ENCODE peak calls at places on chromosomes 1 and 21, in seven cellular contexts. O is transverse colon; H is gastrocnemius medialis; D is neural crest cell; J is CD8-positive, alpha-beta T cell; W is HFFc6; M is BJ. P is an unnamed sample.

GRCh38 chr1:109821221-109821669 is 57.5 kb upstream of the EPS8L3 start:
- DNase-seq in J (no peak), H (peak; percentile 79), D (no peak), O (peak; percentile 34), W (peak; percentile 93), M (peak; percentile 76), P (no peak)

GRCh38 chr1:24996983-24997893 is 67.2 kb upstream of the RUNX3 start:
- DNase-seq in D (no peak), J (peak; percentile 85), H (no peak), W (no peak), M (no peak), O (no peak), P (no peak)

GRCh38 chr1:155038602-155039307 is 5.1 kb downstream of the DCST1 start:
- DNase-seq in J (no peak), O (peak; percentile 79), W (peak; percentile 16), D (no peak), H (peak; percentile 45), M (no peak), P (no peak)

GRCh38 chr1:230074762-230075161 is 7.7 kb downstream of the GALNT2 start:
- DNase-seq in D (no peak), W (no peak), O (no peak), J (no peak), H (no peak), M (no peak), P (no peak)

GRCh38 chr1:114153051-114153620 is 533 bp downstream of the SYT6 start:
- DNase-seq in D (peak; percentile 20), O (no peak), H (no peak), M (no peak), J (no peak), W (no peak), P (peak; percentile 32)

GRCh38 chr1:48093696-48094518 is 96.7 kb upstream of the TRABD2B start:
- DNase-seq in W (no peak), D (peak; percentile 60), J (peak; percentile 82), H (no peak), M (no peak), O (peak; percentile 90), P (peak; percentile 78)

GRCh38 chr1:201181726-201182125 is 8.9 kb upstream of the IGFN1 start:
- DNase-seq in O (no peak), H (no peak), D (no peak), J (no peak), M (no peak), W (no peak), P (no peak)

GRCh38 chr1:180027949-180028445 is 73.4 kb downstream of the CEP350 start:
- DNase-seq in H (no peak), D (no peak), M (peak; percentile 85), W (peak; percentile 62), J (no peak), O (no peak), P (no peak)

GRCh38 chr1:110606784-110607662 is 865 bp upstream of the KCNA2 start:
- DNase-seq in O (peak; percentile 11), H (no peak), J (peak; percentile 56), W (no peak), M (no peak), D (peak; percentile 24), P (no peak)

GRCh38 chr1:85282424-85282823 is 6.0 kb upstream of the BCL10 start:
- DNase-seq in M (no peak), W (no peak), D (no peak), J (no peak), H (no peak), O (no peak), P (no peak)

GRCh38 chr21:41501919-41502318 is 6.0 kb downstream of the TMPRSS2 start:
- DNase-seq in J (no peak), D (no peak), O (no peak), H (no peak), W (no peak), M (no peak), P (no peak)

GRCh38 chr1:160211010-160211790 is 6.0 kb downstream of the PEA15 start:
- DNase-seq in M (no peak), H (no peak), D (peak; percentile 45), J (no peak), O (no peak), W (no peak), P (no peak)

GRCh38 chr1:11376981-11377583 is 101.9 kb upstream of the DISP3 start:
- DNase-seq in J (no peak), D (no peak), W (no peak), M (no peak), H (no peak), O (no peak), P (no peak)

GRCh38 chr1:154838988-154839387 is 31.1 kb downstream of the KCNN3 start:
- DNase-seq in M (no peak), H (no peak), J (no peak), O (no peak), W (no peak), D (no peak), P (no peak)

GRCh38 chr1:18234790-18235242 is 127.2 kb downstream of the IGSF21 start:
- DNase-seq in J (no peak), M (no peak), O (peak; percentile 40), H (no peak), W (peak; percentile 7), D (peak; percentile 60), P (peak; percentile 75)

GRCh38 chr1:21904725-21905520 is 32.2 kb downstream of the HSPG2 start:
- DNase-seq in W (peak; percentile 76), H (peak; percentile 43), M (no peak), O (peak; percentile 82), D (no peak), J (no peak), P (no peak)

GRCh38 chr1:27600500-27601175 is 3.3 kb downstream of the AHDC1 start:
- DNase-seq in J (no peak), O (no peak), M (no peak), D (no peak), H (no peak), W (no peak), P (no peak)

GRCh38 chr1:90706437-90707362 is 10.4 kb downstream of the BARHL2 start:
- DNase-seq in M (no peak), W (no peak), J (no peak), D (no peak), O (no peak), H (no peak), P (peak; percentile 63)

GRCh38 chr1:173332026-173332425 is 124.9 kb upstream of the TNFSF4 start:
- DNase-seq in O (no peak), M (no peak), W (peak; percentile 62), J (no peak), H (no peak), D (no peak), P (no peak)

GRCh38 chr1:203673550-203674411 is 47.1 kb downstream of the ATP2B4 start:
- DNase-seq in H (no peak), D (peak; percentile 26), J (peak; percentile 78), W (peak; percentile 96), O (peak; percentile 51), M (peak; percentile 83), P (peak; percentile 58)
- TF ChIP-seq CTCF in H (peak; percentile 14), D (peak; percentile 39), J (peak; percentile 41), W (peak; percentile 69), O (peak; percentile 6), M (no peak), P (no peak)

GRCh38 chr1:3948344-3948743 is 48.3 kb upstream of the C1orf174 start:
- DNase-seq in D (no peak), O (no peak), W (no peak), M (no peak), J (no peak), H (no peak), P (no peak)
- TF ChIP-seq CTCF in D (no peak), O (no peak), W (no peak), M (no peak), J (no peak), H (no peak), P (no peak)

GRCh38 chr1:9269078-9269501 is 23.6 kb upstream of the SPSB1 start:
- DNase-seq in H (no peak), M (no peak), O (no peak), W (no peak), D (no peak), J (no peak), P (no peak)

GRCh38 chr1:9267352-9267686 is 25.4 kb upstream of the SPSB1 start:
- DNase-seq in O (no peak), D (no peak), M (no peak), H (no peak), J (no peak), W (no peak), P (no peak)

GRCh38 chr1:9269721-9270120 is 23.0 kb upstream of the SPSB1 start:
- DNase-seq in W (no peak), H (no peak), O (no peak), D (no peak), M (no peak), J (no peak), P (no peak)

GRCh38 chr1:9265966-9266365 is 26.7 kb upstream of the SPSB1 start:
- DNase-seq in D (no peak), O (no peak), W (no peak), J (no peak), H (no peak), M (no peak), P (no peak)

GRCh38 chr1:9267827-9268581 is 24.7 kb upstream of the SPSB1 start:
- DNase-seq in M (no peak), H (no peak), D (no peak), W (no peak), O (no peak), J (no peak), P (no peak)
- TF ChIP-seq CTCF in M (no peak), H (no peak), D (no peak), W (no peak), O (no peak), J (no peak), P (no peak)

DNA sequence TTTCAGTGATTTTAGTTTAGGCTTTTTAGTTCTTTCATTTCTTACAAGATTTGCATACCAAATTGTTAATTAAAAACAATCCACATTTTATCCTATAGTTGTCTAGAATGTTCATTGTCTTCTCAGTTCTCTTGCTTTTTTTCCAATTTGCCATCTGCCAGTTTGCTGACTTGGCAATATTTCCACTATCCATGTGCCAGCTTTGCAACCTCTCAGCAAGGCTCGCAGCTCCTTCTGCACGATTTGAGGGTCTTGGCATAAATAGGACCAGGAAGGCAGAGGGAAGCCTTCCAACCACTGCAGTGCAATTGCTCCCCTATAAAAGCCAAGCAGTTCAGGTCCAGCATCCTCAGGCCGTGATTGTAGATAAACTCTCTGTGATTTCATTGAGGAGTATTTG is 306.8 kb upstream of the FMN2 start:
- DNase-seq in W (no peak), D (no peak), J (no peak), H (no peak), M (no peak), O (no peak), P (no peak)
- TF ChIP-seq CTCF in W (no peak), D (no peak), J (no peak), H (no peak), M (no peak), O (no peak), P (no peak)

GRCh38 chr1:117859901-117860300 is 69.5 kb downstream of the GDAP2 start:
- DNase-seq in H (no peak), W (no peak), O (no peak), M (no peak), J (no peak), D (no peak), P (no peak)
- TF ChIP-seq CTCF in H (no peak), W (no peak), O (no peak), M (no peak), J (no peak), D (no peak), P (no peak)